ENCODE peak calls at places on chromosomes 12 and 14, in ten cellular contexts. One of them, this sample, is unnamed.

GRCh38 chr14:79229383-79229875 is 981.9 kb downstream of the DIO2 start:
- DNase-seq in CD4-positive, alpha-beta T cell: no peak
- DNase-seq in H1: no peak
- DNase-seq in esophagus muscularis mucosa: no peak
- DNase-seq in cardiac muscle cell: no peak
- DNase-seq in transverse colon: no peak
- DNase-seq in left ventricle myocardium inferior: no peak
- DNase-seq in mammary epithelial cell: no peak
- DNase-seq in heart right ventricle: no peak
- DNase-seq in ovary: no peak
- DNase-seq in this sample: no peak

GRCh38 chr14:98966465-98967162 is 305.4 kb downstream of the BCL11B start:
- DNase-seq in left ventricle myocardium inferior: no peak
- DNase-seq in CD4-positive, alpha-beta T cell: no peak
- DNase-seq in transverse colon: no peak
- DNase-seq in H1: no peak
- DNase-seq in heart right ventricle: no peak
- DNase-seq in mammary epithelial cell: peak
- DNase-seq in cardiac muscle cell: no peak
- DNase-seq in ovary: no peak
- DNase-seq in esophagus muscularis mucosa: peak
- DNase-seq in this sample: no peak

GRCh38 chr14:106831322-106831720 is 1304.9 kb downstream of the TMEM121 start:
- DNase-seq in esophagus muscularis mucosa: peak
- DNase-seq in heart right ventricle: no peak
- DNase-seq in cardiac muscle cell: no peak
- DNase-seq in ovary: peak
- DNase-seq in left ventricle myocardium inferior: no peak
- DNase-seq in H1: no peak
- DNase-seq in CD4-positive, alpha-beta T cell: peak
- DNase-seq in transverse colon: peak
- DNase-seq in mammary epithelial cell: no peak
- DNase-seq in this sample: no peak

GRCh38 chr12:120468846-120469449 is 600 bp downstream of the SRSF9 start:
- DNase-seq in left ventricle myocardium inferior: peak
- DNase-seq in H1: no peak
- DNase-seq in transverse colon: peak
- DNase-seq in cardiac muscle cell: no peak
- DNase-seq in mammary epithelial cell: no peak
- DNase-seq in ovary: peak
- DNase-seq in CD4-positive, alpha-beta T cell: no peak
- DNase-seq in heart right ventricle: peak
- DNase-seq in esophagus muscularis mucosa: no peak
- DNase-seq in this sample: no peak

GRCh38 chr12:103647267-103647666 is 60.2 kb downstream of the STAB2 start:
- DNase-seq in heart right ventricle: no peak
- DNase-seq in cardiac muscle cell: peak
- DNase-seq in CD4-positive, alpha-beta T cell: no peak
- DNase-seq in ovary: no peak
- DNase-seq in left ventricle myocardium inferior: no peak
- DNase-seq in H1: no peak
- DNase-seq in mammary epithelial cell: peak
- DNase-seq in transverse colon: no peak
- DNase-seq in esophagus muscularis mucosa: no peak
- DNase-seq in this sample: no peak

GRCh38 chr14:58777541-58777979 is 139.8 kb downstream of the DACT1 start:
- DNase-seq in left ventricle myocardium inferior: no peak
- DNase-seq in heart right ventricle: no peak
- DNase-seq in mammary epithelial cell: no peak
- DNase-seq in ovary: no peak
- DNase-seq in H1: no peak
- DNase-seq in cardiac muscle cell: no peak
- DNase-seq in transverse colon: no peak
- DNase-seq in esophagus muscularis mucosa: no peak
- DNase-seq in CD4-positive, alpha-beta T cell: no peak
- DNase-seq in this sample: no peak

GRCh38 chr12:110688446-110689001 is 391 bp downstream of the HVCN1 start:
- DNase-seq in CD4-positive, alpha-beta T cell: no peak
- DNase-seq in cardiac muscle cell: no peak
- DNase-seq in esophagus muscularis mucosa: no peak
- DNase-seq in mammary epithelial cell: no peak
- DNase-seq in left ventricle myocardium inferior: no peak
- DNase-seq in transverse colon: no peak
- DNase-seq in H1: no peak
- DNase-seq in heart right ventricle: no peak
- DNase-seq in ovary: peak
- DNase-seq in this sample: no peak

GRCh38 chr14:67569011-67569650 is 30.9 kb downstream of the PIGH start:
- DNase-seq in heart right ventricle: no peak
- DNase-seq in mammary epithelial cell: no peak
- DNase-seq in esophagus muscularis mucosa: no peak
- DNase-seq in cardiac muscle cell: no peak
- DNase-seq in H1: no peak
- DNase-seq in CD4-positive, alpha-beta T cell: no peak
- DNase-seq in left ventricle myocardium inferior: no peak
- DNase-seq in transverse colon: no peak
- DNase-seq in ovary: no peak
- DNase-seq in this sample: no peak

GRCh38 chr14:31256534-31257243 is 49.1 kb upstream of the HECTD1 start:
- DNase-seq in mammary epithelial cell: no peak
- DNase-seq in heart right ventricle: no peak
- DNase-seq in cardiac muscle cell: no peak
- DNase-seq in transverse colon: no peak
- DNase-seq in H1: no peak
- DNase-seq in CD4-positive, alpha-beta T cell: no peak
- DNase-seq in esophagus muscularis mucosa: no peak
- DNase-seq in left ventricle myocardium inferior: no peak
- DNase-seq in ovary: no peak
- DNase-seq in this sample: no peak

DNA sequence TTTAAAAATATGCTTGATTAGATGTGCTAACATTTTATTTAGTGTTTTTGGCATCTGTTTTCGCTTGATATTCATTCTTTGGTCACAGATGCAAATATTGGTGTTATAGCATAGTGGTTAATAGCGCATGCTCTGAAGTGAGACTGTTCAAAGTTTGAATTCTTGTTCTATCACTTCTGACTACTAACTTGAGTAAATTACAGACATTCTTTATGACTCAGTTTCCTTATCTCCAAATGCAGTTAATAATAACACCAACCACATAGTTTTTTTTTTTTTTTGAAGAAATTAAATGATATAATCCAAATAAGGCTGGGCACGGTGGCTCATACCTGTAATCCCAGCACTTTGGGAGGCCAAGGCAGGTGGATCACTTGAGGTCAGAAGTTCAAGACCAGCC is 81.0 kb downstream of the TMX1 start:
- DNase-seq in heart right ventricle: no peak
- DNase-seq in left ventricle myocardium inferior: no peak
- DNase-seq in transverse colon: no peak
- DNase-seq in mammary epithelial cell: no peak
- DNase-seq in CD4-positive, alpha-beta T cell: no peak
- DNase-seq in H1: no peak
- DNase-seq in ovary: no peak
- DNase-seq in esophagus muscularis mucosa: no peak
- DNase-seq in cardiac muscle cell: no peak
- DNase-seq in this sample: no peak
- H3K27ac ChIP-seq in heart right ventricle: no peak
- H3K27ac ChIP-seq in left ventricle myocardium inferior: no peak
- H3K27ac ChIP-seq in transverse colon: no peak
- H3K27ac ChIP-seq in mammary epithelial cell: no peak
- H3K27ac ChIP-seq in CD4-positive, alpha-beta T cell: no peak
- H3K27ac ChIP-seq in H1: no peak
- H3K27ac ChIP-seq in ovary: no peak
- H3K27ac ChIP-seq in esophagus muscularis mucosa: no peak
- H3K27ac ChIP-seq in cardiac muscle cell: no peak
- H3K27ac ChIP-seq in this sample: no peak

GRCh38 chr12:91565246-91565645 is 382.6 kb upstream of the DCN start:
- DNase-seq in transverse colon: no peak
- DNase-seq in mammary epithelial cell: no peak
- DNase-seq in left ventricle myocardium inferior: no peak
- DNase-seq in cardiac muscle cell: peak
- DNase-seq in ovary: no peak
- DNase-seq in heart right ventricle: no peak
- DNase-seq in H1: no peak
- DNase-seq in esophagus muscularis mucosa: no peak
- DNase-seq in CD4-positive, alpha-beta T cell: no peak
- DNase-seq in this sample: no peak
- H3K27ac ChIP-seq in transverse colon: no peak
- H3K27ac ChIP-seq in mammary epithelial cell: no peak
- H3K27ac ChIP-seq in left ventricle myocardium inferior: no peak
- H3K27ac ChIP-seq in cardiac muscle cell: no peak
- H3K27ac ChIP-seq in ovary: no peak
- H3K27ac ChIP-seq in heart right ventricle: no peak
- H3K27ac ChIP-seq in H1: no peak
- H3K27ac ChIP-seq in esophagus muscularis mucosa: no peak
- H3K27ac ChIP-seq in CD4-positive, alpha-beta T cell: no peak
- H3K27ac ChIP-seq in this sample: no peak

GRCh38 chr12:31715283-31715825 is 13.5 kb downstream of the AMN1 start:
- DNase-seq in heart right ventricle: no peak
- DNase-seq in transverse colon: no peak
- DNase-seq in CD4-positive, alpha-beta T cell: no peak
- DNase-seq in left ventricle myocardium inferior: no peak
- DNase-seq in cardiac muscle cell: peak
- DNase-seq in esophagus muscularis mucosa: no peak
- DNase-seq in ovary: no peak
- DNase-seq in mammary epithelial cell: no peak
- DNase-seq in H1: no peak
- DNase-seq in this sample: no peak
- H3K27ac ChIP-seq in heart right ventricle: peak
- H3K27ac ChIP-seq in transverse colon: peak
- H3K27ac ChIP-seq in CD4-positive, alpha-beta T cell: no peak
- H3K27ac ChIP-seq in left ventricle myocardium inferior: peak
- H3K27ac ChIP-seq in cardiac muscle cell: no peak
- H3K27ac ChIP-seq in esophagus muscularis mucosa: no peak
- H3K27ac ChIP-seq in ovary: no peak
- H3K27ac ChIP-seq in mammary epithelial cell: no peak
- H3K27ac ChIP-seq in H1: no peak
- H3K27ac ChIP-seq in this sample: no peak

GRCh38 chr12:105986779-105987686 is 151.7 kb downstream of the NUAK1 start:
- DNase-seq in cardiac muscle cell: peak
- DNase-seq in H1: no peak
- DNase-seq in left ventricle myocardium inferior: no peak
- DNase-seq in mammary epithelial cell: peak
- DNase-seq in esophagus muscularis mucosa: no peak
- DNase-seq in transverse colon: no peak
- DNase-seq in ovary: no peak
- DNase-seq in CD4-positive, alpha-beta T cell: no peak
- DNase-seq in heart right ventricle: no peak
- DNase-seq in this sample: no peak
- H3K27ac ChIP-seq in cardiac muscle cell: no peak
- H3K27ac ChIP-seq in H1: no peak
- H3K27ac ChIP-seq in left ventricle myocardium inferior: no peak
- H3K27ac ChIP-seq in mammary epithelial cell: peak
- H3K27ac ChIP-seq in esophagus muscularis mucosa: no peak
- H3K27ac ChIP-seq in transverse colon: no peak
- H3K27ac ChIP-seq in ovary: no peak
- H3K27ac ChIP-seq in CD4-positive, alpha-beta T cell: no peak
- H3K27ac ChIP-seq in heart right ventricle: no peak
- H3K27ac ChIP-seq in this sample: no peak

DNA sequence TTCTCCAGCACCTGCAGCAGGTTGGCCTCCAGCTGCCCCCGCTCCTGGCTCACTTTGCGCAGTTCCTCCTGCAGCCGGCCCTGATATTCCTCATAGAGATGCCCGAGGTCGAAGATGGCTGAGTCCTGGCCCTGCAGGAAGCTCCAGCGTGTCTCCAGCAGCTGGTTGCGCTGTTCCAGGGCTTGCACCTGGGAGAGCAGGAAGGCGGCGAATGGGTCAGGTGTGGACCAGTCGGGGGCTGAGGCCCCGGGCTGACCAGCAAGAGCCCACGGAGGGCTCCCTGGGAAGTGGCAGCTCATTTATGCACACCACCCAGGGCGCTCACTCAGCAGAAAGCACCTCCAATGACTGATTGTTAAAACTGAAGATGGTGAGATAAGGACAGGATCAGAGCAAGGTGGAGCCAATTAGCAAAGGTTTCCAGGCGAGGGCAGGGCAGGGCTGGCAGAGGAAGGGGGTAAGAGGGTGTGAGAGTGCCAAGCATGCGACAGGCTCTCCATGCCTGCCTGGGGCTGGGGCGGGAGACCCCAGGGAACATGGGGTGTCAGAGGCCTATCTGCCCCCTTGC is 6.3 kb downstream of the KRT80 start:
- DNase-seq in CD4-positive, alpha-beta T cell: no peak
- DNase-seq in heart right ventricle: no peak
- DNase-seq in left ventricle myocardium inferior: no peak
- DNase-seq in transverse colon: no peak
- DNase-seq in H1: no peak
- DNase-seq in esophagus muscularis mucosa: no peak
- DNase-seq in cardiac muscle cell: no peak
- DNase-seq in mammary epithelial cell: no peak
- DNase-seq in ovary: no peak
- DNase-seq in this sample: no peak
- H3K27ac ChIP-seq in CD4-positive, alpha-beta T cell: no peak
- H3K27ac ChIP-seq in heart right ventricle: no peak
- H3K27ac ChIP-seq in left ventricle myocardium inferior: no peak
- H3K27ac ChIP-seq in transverse colon: no peak
- H3K27ac ChIP-seq in H1: no peak
- H3K27ac ChIP-seq in esophagus muscularis mucosa: no peak
- H3K27ac ChIP-seq in cardiac muscle cell: no peak
- H3K27ac ChIP-seq in mammary epithelial cell: no peak
- H3K27ac ChIP-seq in ovary: no peak
- H3K27ac ChIP-seq in this sample: peak

This sample was measured in thoracic aorta.